ENCODE peak calls at places on chromosome 3, in eight cellular contexts. V is OCI-LY7, B is HCT116, W is GM23338, N is PC-9, X is MM.1S, Q is SK-N-SH, D is PC-3. U is an unnamed sample. For H3K9me2 and H3K36me3, the result is how much of the 10 kb centered on the place peaks cover.

GRCh38 chr3:149744151-149744550 is 8.1 kb downstream of the COMMD2 start:
- DNase-seq in V (no peak), X (no peak), B (no peak), Q (no peak), D (no peak), W (no peak), N (no peak), U (no peak)

GRCh38 chr3:20751299-20751698 is 565.3 kb upstream of the SGO1 start:
- DNase-seq in B (no peak), Q (no peak), X (no peak), V (no peak), N (no peak), W (no peak), D (no peak), U (no peak)

GRCh38 chr3:184937611-184938010 is 125.6 kb downstream of the VPS8 start:
- DNase-seq in V (no peak), W (no peak), X (no peak), Q (no peak), D (no peak), B (no peak), N (no peak), U (no peak)

GRCh38 chr3:132071043-132071442 is 36.2 kb upstream of the CPNE4 start:
- DNase-seq in B (no peak), W (peak), N (no peak), X (no peak), Q (no peak), D (no peak), V (no peak), U (no peak)

GRCh38 chr3:141387446-141388030 is 19.2 kb downstream of the ZBTB38 start:
- DNase-seq in Q (no peak), V (peak), W (no peak), D (no peak), N (no peak), X (peak), B (no peak), U (no peak)

GRCh38 chr3:152728346-152728980 is 106.5 kb upstream of the P2RY1 start:
- DNase-seq in Q (no peak), V (no peak), X (no peak), N (no peak), B (no peak), W (no peak), D (no peak), U (no peak)

GRCh38 chr3:89467886-89468479 is 360.6 kb downstream of the EPHA3 start:
- DNase-seq in V (no peak), X (no peak), W (peak), Q (no peak), B (no peak), D (no peak), N (no peak), U (no peak)

GRCh38 chr3:14031271-14031670 is 93.4 kb downstream of the CHCHD4 start:
- DNase-seq in D (peak), X (no peak), W (no peak), B (no peak), V (no peak), N (no peak), Q (no peak), U (no peak)

DNA sequence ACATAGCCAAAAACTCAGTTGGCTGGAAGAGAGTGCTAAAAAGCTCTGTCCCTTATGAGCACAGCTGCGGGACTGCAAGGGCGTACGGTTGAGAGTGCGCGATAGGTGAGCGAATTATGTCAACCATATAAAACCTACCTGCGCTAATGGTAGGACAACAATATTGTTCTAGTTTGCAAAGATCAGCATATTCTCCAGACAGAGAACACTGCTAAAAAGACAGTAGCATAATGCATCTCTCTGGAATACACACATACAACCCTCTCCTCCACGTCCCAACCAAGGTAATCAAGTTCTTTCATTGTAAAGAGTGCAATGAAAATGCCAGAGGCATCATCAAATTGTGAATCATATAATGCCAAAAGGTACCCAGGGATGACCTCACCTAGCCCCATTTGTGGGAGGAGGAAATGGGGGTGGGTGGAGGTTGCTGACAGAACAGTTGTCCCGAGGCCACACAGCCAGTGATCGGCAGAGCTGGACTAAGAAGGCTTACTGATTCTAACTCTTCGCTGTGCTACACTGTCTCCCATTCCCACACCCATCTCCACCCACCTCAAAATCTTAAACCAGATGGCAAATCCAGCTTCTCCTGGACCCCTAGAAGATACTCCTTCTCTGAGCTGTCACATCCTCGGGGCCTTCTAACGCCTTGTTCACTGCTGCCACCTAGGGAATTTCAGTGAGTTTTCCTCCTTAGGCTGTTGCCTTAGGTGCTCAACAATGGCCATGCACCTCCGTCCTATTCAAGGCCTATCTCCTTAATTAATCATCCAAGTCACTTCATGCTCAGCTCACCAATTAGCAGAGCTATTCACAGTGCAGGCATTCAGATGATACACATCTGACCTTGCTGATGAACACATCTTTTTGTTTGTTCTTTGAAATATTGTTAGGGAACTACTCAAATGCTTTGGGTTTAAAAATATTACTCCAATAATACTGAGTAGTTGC is 60.7 kb downstream of the RPL22L1 start:
- DNase-seq in D (peak), B (peak), N (peak), X (peak), V (peak), Q (peak), W (peak), U (peak)
- TF ChIP-seq CTCF in D (peak), B (peak), N (peak), X (peak), V (peak), Q (peak), W (peak), U (peak)

DNA sequence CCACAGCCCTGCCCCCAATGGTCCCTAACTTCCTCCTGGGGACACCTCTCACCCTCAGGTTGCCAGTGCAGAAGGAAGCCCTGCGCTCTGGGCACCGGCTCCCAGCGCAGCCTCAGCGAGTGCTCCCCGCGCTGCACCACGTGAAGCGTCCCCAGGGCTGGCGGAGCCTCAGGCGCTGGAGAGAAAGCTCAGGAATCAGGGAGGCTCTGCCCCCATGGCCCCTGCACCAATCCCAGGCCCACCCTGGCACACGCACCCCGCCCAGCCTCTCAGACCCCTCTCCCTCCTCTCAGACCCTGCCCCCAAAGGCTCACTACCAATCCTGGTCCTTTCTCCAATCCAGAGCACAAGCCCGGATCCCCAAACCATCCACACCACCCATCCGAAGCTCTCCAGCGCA is 6.9 kb downstream of the COL7A1 start:
- DNase-seq in B (no peak), D (no peak), Q (no peak), V (no peak), N (no peak), W (peak), X (no peak), U (no peak)
- H3K9me2 ChIP-seq in B (under half), D (under half), Q (under half), V (under half), N (under half), W (under half), X (under half), U (under half)

GRCh38 chr3:126351771-126352475 is 5.3 kb downstream of the KLF15 start:
- DNase-seq in Q (no peak), N (no peak), B (no peak), D (no peak), V (no peak), W (no peak), X (peak), U (no peak)
- H3K36me3 ChIP-seq in Q (under half), N (under half), B (under half), D (under half), V (under half), W (under half), X (under half), U (under half)

GRCh38 chr3:171972965-171973364 is 66.4 kb upstream of the FNDC3B start:
- DNase-seq in W (no peak), Q (no peak), D (no peak), X (no peak), B (no peak), V (no peak), N (no peak), U (no peak)
- TF ChIP-seq CTCF in W (no peak), Q (no peak), D (no peak), X (no peak), B (no peak), V (no peak), N (no peak), U (no peak)

GRCh38 chr3:180119567-180119966 is 82.8 kb upstream of the PEX5L start:
- DNase-seq in V (no peak), D (no peak), W (no peak), X (no peak), B (no peak), N (no peak), Q (no peak), U (no peak)
- H3K9me2 ChIP-seq in V (under half), D (under half), W (under half), X (under half), B (under half), N (under half), Q (under half), U (under half)

DNA sequence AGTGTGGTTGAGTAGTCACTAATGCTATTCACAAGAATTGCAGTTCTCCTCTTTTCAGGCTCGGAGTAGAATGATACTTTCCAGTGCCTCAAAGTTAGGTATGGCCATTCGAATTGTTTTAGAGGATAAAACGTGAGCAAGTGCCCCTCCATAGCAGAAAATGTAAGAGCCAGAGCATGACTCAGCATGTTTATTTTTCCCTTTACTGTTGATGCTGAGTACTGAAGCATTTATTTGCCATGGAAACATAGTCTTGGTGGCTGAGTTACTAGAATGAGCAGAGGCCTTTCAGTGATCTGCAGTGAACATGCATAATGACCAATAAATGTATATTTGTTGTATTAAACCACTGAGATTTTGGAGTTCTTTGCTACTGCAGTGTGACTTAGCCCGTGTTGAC is 540.6 kb downstream of the NLGN1 start:
- DNase-seq in W (peak), N (no peak), Q (no peak), B (no peak), D (peak), X (no peak), V (no peak), U (peak)
- H3K36me3 ChIP-seq in W (under half), N (under half), Q (under half), B (under half), D (under half), X (under half), V (under half), U (under half)

GRCh38 chr3:70308760-70309159 is 3.7 kb downstream of the MDFIC2 start:
- DNase-seq in X (peak), Q (peak), V (no peak), W (peak), B (no peak), N (no peak), D (peak), U (peak)
- TF ChIP-seq CTCF in X (peak), Q (peak), V (peak), W (peak), B (no peak), N (no peak), D (peak), U (peak)

GRCh38 chr3:175082631-175083030 is 223.5 kb downstream of the NAALADL2 start:
- DNase-seq in N (no peak), V (no peak), Q (no peak), X (no peak), D (no peak), B (no peak), W (no peak), U (no peak)
- H3K9me2 ChIP-seq in N (under half), V (under half), Q (under half), X (under half), D (under half), B (under half), W (under half), U (under half)

GRCh38 chr3:129558076-129558771 is 15.2 kb downstream of the H1-8 start:
- DNase-seq in V (no peak), N (no peak), D (no peak), B (no peak), Q (no peak), W (no peak), X (no peak), U (no peak)

GRCh38 chr3:129560269-129560787 is 17.4 kb downstream of the H1-8 start:
- DNase-seq in B (no peak), N (peak), W (no peak), D (no peak), V (no peak), Q (peak), X (no peak), U (peak)

GRCh38 chr3:129558772-129559564 is 16.0 kb downstream of the H1-8 start:
- DNase-seq in W (no peak), Q (peak), N (peak), B (no peak), X (peak), V (peak), D (no peak), U (peak)

GRCh38 chr3:129560931-129561594 is 18.1 kb downstream of the H1-8 start:
- DNase-seq in V (no peak), D (no peak), N (no peak), X (no peak), Q (peak), W (no peak), B (no peak), U (peak)

GRCh38 chr3:129559565-129560079 is 16.6 kb downstream of the H1-8 start:
- DNase-seq in V (no peak), B (no peak), X (no peak), Q (no peak), N (no peak), W (no peak), D (no peak), U (no peak)
- H3K36me3 ChIP-seq in V (under half), B (under half), X (under half), Q (under half), N (under half), W (under half), D (under half), U (under half)

DNA sequence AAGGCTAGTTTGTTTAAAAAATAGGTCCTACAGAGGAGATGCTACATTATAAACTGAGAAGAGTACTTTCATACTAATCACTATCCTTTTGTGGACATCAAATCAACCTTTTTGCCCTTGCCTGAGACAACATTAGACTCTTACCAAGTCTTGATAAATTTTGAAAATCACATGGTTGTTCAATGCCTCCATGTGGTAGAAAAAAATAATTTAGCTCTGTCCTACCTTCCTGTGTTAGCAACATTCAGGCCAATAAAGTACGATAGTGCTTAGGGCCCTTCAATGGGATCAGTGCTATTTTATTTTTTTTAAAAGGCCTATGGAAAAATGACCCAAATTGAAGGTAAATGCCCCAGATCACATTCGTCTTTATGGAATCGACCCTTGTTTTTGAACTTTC is 5.0 kb upstream of the UBE2E1 start:
- DNase-seq in W (no peak), X (peak), B (peak), Q (peak), V (peak), N (no peak), D (peak), U (no peak)
- TF ChIP-seq CTCF in W (no peak), X (peak), B (peak), Q (peak), V (peak), N (no peak), D (peak), U (peak)